ENCODE peak calls at places on chromosomes 3 and 15, in nine cellular contexts. T is colonic mucosa; Z is dorsolateral prefrontal cortex; Y is RWPE1; W is esophagus squamous epithelium; A is WERI-Rb-1; B is CD4-positive, CD25-positive, alpha-beta regulatory T cell; V is kidney; H is SJSA1. S is an unnamed sample.

GRCh38 chr3:32500225-32500624 is 2.4 kb downstream of the CMTM6 start:
- DNase-seq in T (no peak), A (no peak), B (no peak), V (no peak), W (no peak), Z (no peak), H (peak), Y (no peak), S (no peak)

GRCh38 chr3:59240856-59241255 is 191.0 kb upstream of the CFAP20DC start:
- DNase-seq in T (no peak), Y (no peak), A (no peak), Z (no peak), H (peak), V (no peak), B (no peak), W (no peak), S (no peak)

GRCh38 chr15:63986751-63987341 is 59.4 kb downstream of the DAPK2 start:
- DNase-seq in Y (no peak), B (no peak), H (no peak), Z (no peak), V (no peak), W (no peak), A (no peak), T (no peak), S (no peak)

GRCh38 chr15:89515477-89515876 is 19.1 kb upstream of the RHCG start:
- DNase-seq in Z (no peak), W (no peak), B (no peak), Y (no peak), H (no peak), A (no peak), T (no peak), V (no peak), S (no peak)

GRCh38 chr3:15847239-15847638 is 49.5 kb upstream of the ANKRD28 start:
- DNase-seq in T (no peak), H (no peak), A (no peak), Y (no peak), B (no peak), W (no peak), Z (no peak), V (no peak), S (no peak)

GRCh38 chr3:14598143-14598569 is 53.4 kb upstream of the CCDC174 start:
- DNase-seq in Y (peak), A (no peak), B (peak), H (no peak), W (no peak), Z (no peak), T (no peak), V (no peak), S (no peak)

GRCh38 chr3:126930936-126931600 is 51.8 kb upstream of the PLXNA1 start:
- DNase-seq in A (no peak), T (no peak), Y (no peak), Z (no peak), B (no peak), W (no peak), H (no peak), V (no peak), S (no peak)

GRCh38 chr15:83292317-83292716 is 7.9 kb upstream of the BNC1 start:
- DNase-seq in T (no peak), H (no peak), Z (no peak), Y (no peak), A (no peak), W (no peak), V (no peak), B (no peak), S (no peak)

GRCh38 chr3:29494305-29495036 is 213.6 kb downstream of the RBMS3 start:
- DNase-seq in Z (no peak), V (no peak), W (no peak), B (no peak), H (peak), T (no peak), A (no peak), Y (no peak), S (no peak)

GRCh38 chr3:181313379-181313778 is 323.8 kb upstream of the DNAJC19 start:
- DNase-seq in T (no peak), Y (no peak), B (no peak), H (no peak), V (no peak), A (peak), Z (no peak), W (no peak), S (no peak)

GRCh38 chr3:193250492-193250891 is 9.5 kb downstream of the PLAAT1 start:
- DNase-seq in H (no peak), Z (no peak), A (no peak), V (no peak), T (no peak), Y (no peak), W (no peak), B (no peak), S (no peak)

GRCh38 chr15:49507261-49507660 is 84.2 kb downstream of the FGF7 start:
- DNase-seq in B (no peak), V (no peak), T (no peak), H (no peak), W (no peak), Z (no peak), A (no peak), Y (no peak), S (no peak)

GRCh38 chr15:71826196-71826595 is 15.8 kb downstream of the NR2E3 start:
- DNase-seq in Y (no peak), H (no peak), A (no peak), Z (no peak), W (no peak), V (no peak), B (no peak), T (no peak), S (no peak)

GRCh38 chr15:25783607-25784131 is 79.5 kb downstream of the ATP10A start:
- DNase-seq in A (peak), W (no peak), Y (no peak), B (peak), H (peak), T (no peak), Z (no peak), V (peak), S (no peak)

GRCh38 chr15:87493803-87494202 is 762.7 kb downstream of the NTRK3 start:
- DNase-seq in Y (no peak), B (no peak), Z (no peak), H (no peak), T (no peak), W (no peak), V (no peak), A (no peak), S (no peak)

GRCh38 chr3:123632161-123632655 is 47.4 kb upstream of the HACD2 start:
- DNase-seq in T (no peak), W (no peak), H (no peak), B (no peak), A (no peak), Z (no peak), V (no peak), Y (no peak), S (no peak)
- H3K27ac ChIP-seq in T (no peak), W (peak), H (no peak), B (no peak), A (no peak), Z (no peak), V (no peak), Y (peak), S (no peak)

GRCh38 chr3:151776259-151776740 is 37.6 kb upstream of the AADAC start:
- DNase-seq in W (no peak), T (no peak), A (no peak), V (no peak), B (no peak), Y (no peak), Z (no peak), H (no peak), S (no peak)
- H3K27ac ChIP-seq in W (no peak), T (no peak), A (no peak), V (no peak), B (no peak), Y (no peak), Z (no peak), H (no peak), S (no peak)

GRCh38 chr3:187261541-187261969 is 30.0 kb downstream of the MASP1 start:
- DNase-seq in T (no peak), B (no peak), Z (no peak), H (peak), V (no peak), W (no peak), Y (no peak), A (no peak), S (no peak)
- H3K27ac ChIP-seq in T (no peak), B (no peak), Z (no peak), H (peak), V (no peak), W (no peak), Y (no peak), A (no peak), S (no peak)

GRCh38 chr3:109678600-109678999 is 341.3 kb upstream of the DPPA4 start:
- DNase-seq in A (no peak), B (no peak), H (no peak), Y (no peak), T (no peak), Z (no peak), W (no peak), V (no peak), S (no peak)
- H3K27ac ChIP-seq in A (no peak), B (no peak), H (no peak), Y (no peak), T (no peak), Z (no peak), W (no peak), V (no peak), S (no peak)

GRCh38 chr3:45059132-45059531 is 33.0 kb downstream of the CLEC3B start:
- DNase-seq in H (no peak), Z (no peak), B (no peak), Y (no peak), A (no peak), T (no peak), V (no peak), W (no peak), S (no peak)

GRCh38 chr3:45055032-45055410 is 28.9 kb downstream of the CLEC3B start:
- DNase-seq in T (no peak), Y (peak), B (no peak), V (no peak), H (no peak), Z (no peak), A (no peak), W (no peak), S (no peak)

GRCh38 chr3:45056608-45057301 is 30.7 kb downstream of the CLEC3B start:
- DNase-seq in B (no peak), V (no peak), A (no peak), W (no peak), Y (no peak), T (no peak), H (peak), Z (no peak), S (no peak)

GRCh38 chr3:45055411-45056143 is 29.5 kb downstream of the CLEC3B start:
- DNase-seq in Z (no peak), W (no peak), B (no peak), T (no peak), A (peak), H (peak), V (no peak), Y (no peak), S (no peak)

GRCh38 chr3:45057557-45057956 is 31.5 kb downstream of the CLEC3B start:
- DNase-seq in A (no peak), V (no peak), H (no peak), Y (no peak), B (no peak), T (no peak), Z (no peak), W (no peak), S (no peak)
- H3K27ac ChIP-seq in A (no peak), V (no peak), H (peak), Y (peak), B (no peak), T (no peak), Z (no peak), W (peak), S (peak)

GRCh38 chr15:57611119-57611518 is 19.4 kb downstream of the MYZAP start:
- DNase-seq in T (peak), V (no peak), Z (no peak), H (no peak), B (no peak), Y (no peak), W (no peak), A (no peak), S (no peak)
- H3K27ac ChIP-seq in T (peak), V (no peak), Z (no peak), H (no peak), B (no peak), Y (no peak), W (peak), A (no peak), S (peak)

GRCh38 chr3:5011555-5012256 is 32.5 kb downstream of the BHLHE40 start:
- DNase-seq in V (no peak), T (no peak), W (no peak), Y (no peak), A (no peak), Z (no peak), H (no peak), B (no peak), S (no peak)
- H3K27ac ChIP-seq in V (no peak), T (peak), W (peak), Y (no peak), A (no peak), Z (no peak), H (no peak), B (no peak), S (no peak)

DNA sequence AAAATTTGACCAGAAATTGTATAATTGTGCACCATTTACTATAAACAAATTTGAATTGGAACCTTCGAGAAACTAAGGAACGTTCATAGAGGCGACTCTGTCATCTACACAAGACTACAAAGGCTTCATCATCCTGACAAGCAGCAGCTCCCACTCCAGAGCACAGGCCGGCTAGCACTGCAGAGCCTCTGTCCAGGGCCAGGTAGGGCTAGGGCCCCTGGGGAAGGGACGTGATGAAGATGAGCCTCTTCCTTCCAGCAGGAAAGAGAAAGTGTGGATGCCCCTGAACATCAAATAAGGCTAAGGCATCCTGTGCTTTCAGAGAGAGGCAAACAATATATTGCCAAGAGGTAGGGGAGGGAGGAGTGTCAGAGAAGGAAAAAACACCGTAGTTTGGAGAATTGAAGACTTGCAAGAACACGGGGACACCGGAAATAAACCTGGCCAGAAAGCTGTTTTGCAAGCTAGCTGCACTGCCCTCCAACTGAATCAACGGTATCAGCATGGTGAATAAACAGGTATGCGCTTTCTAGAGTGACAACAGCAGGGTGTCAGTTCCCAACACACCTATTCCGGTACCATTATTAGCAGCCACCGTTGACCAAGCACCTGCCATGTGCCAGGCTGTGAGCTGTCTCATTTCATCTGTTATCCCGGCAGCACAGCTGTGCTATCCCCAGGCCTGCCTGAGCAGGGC is 12.4 kb downstream of the XXYLT1 start:
- DNase-seq in T (peak), H (peak), Z (no peak), B (no peak), Y (no peak), A (peak), W (no peak), V (no peak), S (no peak)
- H3K27ac ChIP-seq in T (peak), H (peak), Z (peak), B (peak), Y (peak), A (peak), W (peak), V (peak), S (peak)

DNA sequence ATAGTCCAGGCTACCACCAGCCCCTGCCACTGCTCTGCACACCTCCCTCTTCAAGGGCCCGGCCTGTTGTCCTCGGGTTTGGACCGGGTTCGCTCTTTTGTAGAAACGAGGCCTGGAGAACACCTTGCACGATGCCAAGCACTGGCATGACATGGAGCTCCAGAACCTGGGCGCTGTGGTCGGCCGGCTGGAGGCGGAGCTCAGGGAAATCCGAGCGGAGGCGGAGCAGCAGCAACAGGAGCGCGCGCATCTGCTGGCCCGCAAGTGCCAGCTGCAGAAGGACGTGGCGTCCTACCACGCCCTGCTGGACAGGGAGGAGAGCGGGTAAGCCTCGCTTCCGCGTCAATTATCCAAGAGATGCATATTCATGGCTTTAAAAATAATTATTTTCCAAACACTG is 72.4 kb downstream of the BFSP2 start:
- DNase-seq in Y (peak), V (no peak), B (no peak), W (no peak), Z (no peak), A (no peak), T (peak), H (no peak), S (no peak)
- H3K27ac ChIP-seq in Y (no peak), V (no peak), B (no peak), W (no peak), Z (no peak), A (no peak), T (no peak), H (no peak), S (no peak)

DNA sequence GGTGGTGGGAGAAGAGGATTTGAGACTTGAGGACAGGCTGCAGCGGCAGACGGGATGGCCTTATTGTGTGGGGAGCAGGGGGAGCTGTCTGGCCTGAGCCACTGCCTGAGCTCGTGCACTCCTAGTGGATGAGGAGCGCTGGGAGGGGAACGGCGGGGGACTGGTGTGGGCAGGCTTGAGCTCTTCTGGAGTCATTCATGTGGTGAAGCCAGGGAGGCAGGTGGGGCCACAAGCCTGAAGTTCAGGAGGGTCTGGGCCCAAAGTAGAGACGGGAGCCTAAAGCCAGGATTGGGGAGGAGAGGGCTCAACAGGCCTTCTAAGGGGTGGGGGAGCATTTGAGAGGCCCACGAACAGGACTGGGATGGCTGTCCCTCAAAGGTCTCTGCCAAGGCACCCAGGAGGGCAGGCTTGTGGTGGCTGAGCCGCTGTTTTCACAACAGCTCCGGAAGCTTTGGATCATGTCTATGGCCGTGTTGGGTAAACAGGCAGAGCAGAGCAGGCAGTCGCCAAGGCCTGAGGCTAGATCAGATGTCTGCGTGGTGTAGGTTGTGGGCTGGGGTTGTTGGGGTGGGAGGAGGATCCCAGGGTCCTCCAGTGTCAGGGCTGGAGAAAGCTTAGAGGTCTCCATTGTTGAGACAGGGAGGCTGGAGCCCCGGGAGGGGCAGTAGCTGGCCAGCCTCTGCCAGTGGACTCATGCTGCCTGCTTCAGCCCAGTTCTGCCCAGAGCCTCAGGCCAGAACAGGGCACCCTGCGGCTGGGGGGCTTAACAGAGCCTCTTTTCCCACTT is 8.2 kb downstream of the PRKCD start:
- DNase-seq in Z (no peak), W (no peak), B (no peak), T (no peak), Y (no peak), A (peak), V (no peak), H (no peak), S (no peak)
- H3K27ac ChIP-seq in Z (peak), W (peak), B (no peak), T (peak), Y (peak), A (peak), V (peak), H (no peak), S (no peak)